ENCODE peak calls at places on chromosome 16, in nine cellular contexts. One of them, this sample, is unnamed.

GRCh38 chr16:27824006-27824405 is 239.5 kb downstream of the GSG1L start:
- DNase-seq in dorsolateral prefrontal cortex: peak; percentile 5
- DNase-seq in stomach: no peak
- DNase-seq in endothelial cell of umbilical vein: no peak
- DNase-seq in AG04450: no peak
- DNase-seq in esophagus squamous epithelium: no peak
- DNase-seq in K562: no peak
- DNase-seq in A549: no peak
- DNase-seq in pancreas: peak; percentile 21
- DNase-seq in this sample: no peak

GRCh38 chr16:84482001-84482891 is 22.2 kb downstream of the MEAK7 start:
- DNase-seq in dorsolateral prefrontal cortex: no peak
- DNase-seq in stomach: peak; percentile 21
- DNase-seq in endothelial cell of umbilical vein: peak; percentile 52
- DNase-seq in AG04450: no peak
- DNase-seq in esophagus squamous epithelium: no peak
- DNase-seq in K562: no peak
- DNase-seq in A549: no peak
- DNase-seq in pancreas: peak; percentile 48
- DNase-seq in this sample: no peak

GRCh38 chr16:86772671-86773338 is 194.5 kb downstream of the FOXL1 start:
- DNase-seq in dorsolateral prefrontal cortex: no peak
- DNase-seq in stomach: no peak
- DNase-seq in endothelial cell of umbilical vein: no peak
- DNase-seq in AG04450: peak; percentile 7
- DNase-seq in esophagus squamous epithelium: no peak
- DNase-seq in K562: no peak
- DNase-seq in A549: no peak
- DNase-seq in pancreas: no peak
- DNase-seq in this sample: peak; percentile 78

GRCh38 chr16:78955206-78955605 is 645.3 kb downstream of the MAF start:
- DNase-seq in dorsolateral prefrontal cortex: no peak
- DNase-seq in stomach: no peak
- DNase-seq in endothelial cell of umbilical vein: no peak
- DNase-seq in AG04450: no peak
- DNase-seq in esophagus squamous epithelium: no peak
- DNase-seq in K562: no peak
- DNase-seq in A549: no peak
- DNase-seq in pancreas: no peak
- DNase-seq in this sample: no peak

GRCh38 chr16:4372578-4373355 is 1.1 kb downstream of the VASN start:
- DNase-seq in dorsolateral prefrontal cortex: no peak
- DNase-seq in stomach: peak; percentile 54
- DNase-seq in endothelial cell of umbilical vein: no peak
- DNase-seq in AG04450: no peak
- DNase-seq in esophagus squamous epithelium: no peak
- DNase-seq in K562: no peak
- DNase-seq in A549: peak; percentile 82
- DNase-seq in pancreas: peak; percentile 53
- DNase-seq in this sample: peak; percentile 57

GRCh38 chr16:28186752-28187151 is 25.0 kb downstream of the XPO6 start:
- DNase-seq in dorsolateral prefrontal cortex: no peak
- DNase-seq in stomach: no peak
- DNase-seq in endothelial cell of umbilical vein: no peak
- DNase-seq in AG04450: no peak
- DNase-seq in esophagus squamous epithelium: no peak
- DNase-seq in K562: no peak
- DNase-seq in A549: no peak
- DNase-seq in pancreas: no peak
- DNase-seq in this sample: no peak

GRCh38 chr16:66274335-66275110 is 92.0 kb upstream of the CDH5 start:
- DNase-seq in dorsolateral prefrontal cortex: no peak
- DNase-seq in stomach: no peak
- DNase-seq in endothelial cell of umbilical vein: peak; percentile 43
- DNase-seq in AG04450: no peak
- DNase-seq in esophagus squamous epithelium: no peak
- DNase-seq in K562: no peak
- DNase-seq in A549: peak; percentile 44
- DNase-seq in pancreas: peak; percentile 31
- DNase-seq in this sample: no peak

GRCh38 chr16:73735018-73735417 is 561.6 kb upstream of the PSMD7 start:
- DNase-seq in dorsolateral prefrontal cortex: no peak
- DNase-seq in stomach: no peak
- DNase-seq in endothelial cell of umbilical vein: no peak
- DNase-seq in AG04450: peak; percentile 37
- DNase-seq in esophagus squamous epithelium: no peak
- DNase-seq in K562: no peak
- DNase-seq in A549: peak; percentile 13
- DNase-seq in pancreas: no peak
- DNase-seq in this sample: peak; percentile 63

GRCh38 chr16:66483689-66484452 is 56.8 kb downstream of the BEAN1 start:
- DNase-seq in dorsolateral prefrontal cortex: peak; percentile 77
- DNase-seq in stomach: peak; percentile 76
- DNase-seq in endothelial cell of umbilical vein: peak; percentile 79
- DNase-seq in AG04450: no peak
- DNase-seq in esophagus squamous epithelium: no peak
- DNase-seq in K562: peak; percentile 90
- DNase-seq in A549: peak; percentile 80
- DNase-seq in pancreas: peak; percentile 92
- DNase-seq in this sample: peak; percentile 53

GRCh38 chr16:70703041-70703834 is 17.4 kb upstream of the MTSS2 start:
- DNase-seq in dorsolateral prefrontal cortex: peak; percentile 91
- DNase-seq in stomach: no peak
- DNase-seq in endothelial cell of umbilical vein: no peak
- DNase-seq in AG04450: peak; percentile 84
- DNase-seq in esophagus squamous epithelium: no peak
- DNase-seq in K562: peak; percentile 38
- DNase-seq in A549: no peak
- DNase-seq in pancreas: no peak
- DNase-seq in this sample: peak; percentile 71
- TF ChIP-seq CTCF in dorsolateral prefrontal cortex: no peak
- TF ChIP-seq CTCF in stomach: no peak
- TF ChIP-seq CTCF in endothelial cell of umbilical vein: no peak
- TF ChIP-seq CTCF in AG04450: peak; percentile 60
- TF ChIP-seq CTCF in esophagus squamous epithelium: peak; percentile 31
- TF ChIP-seq CTCF in K562: peak; percentile 23
- TF ChIP-seq CTCF in A549: no peak
- TF ChIP-seq CTCF in pancreas: no peak
- TF ChIP-seq CTCF in this sample: peak; percentile 73

GRCh38 chr16:50881331-50881830 is 139.5 kb downstream of the CYLD start:
- DNase-seq in dorsolateral prefrontal cortex: no peak
- DNase-seq in stomach: no peak
- DNase-seq in endothelial cell of umbilical vein: no peak
- DNase-seq in AG04450: no peak
- DNase-seq in esophagus squamous epithelium: no peak
- DNase-seq in K562: no peak
- DNase-seq in A549: no peak
- DNase-seq in pancreas: no peak
- DNase-seq in this sample: no peak

GRCh38 chr16:50878966-50879615 is 137.2 kb downstream of the CYLD start:
- DNase-seq in dorsolateral prefrontal cortex: no peak
- DNase-seq in stomach: no peak
- DNase-seq in endothelial cell of umbilical vein: no peak
- DNase-seq in AG04450: no peak
- DNase-seq in esophagus squamous epithelium: no peak
- DNase-seq in K562: peak; percentile 46
- DNase-seq in A549: no peak
- DNase-seq in pancreas: no peak
- DNase-seq in this sample: no peak

GRCh38 chr16:50878536-50878935 is 136.7 kb downstream of the CYLD start:
- DNase-seq in dorsolateral prefrontal cortex: no peak
- DNase-seq in stomach: no peak
- DNase-seq in endothelial cell of umbilical vein: no peak
- DNase-seq in AG04450: no peak
- DNase-seq in esophagus squamous epithelium: no peak
- DNase-seq in K562: no peak
- DNase-seq in A549: no peak
- DNase-seq in pancreas: no peak
- DNase-seq in this sample: no peak

GRCh38 chr16:50880926-50881325 is 139.0 kb downstream of the CYLD start:
- DNase-seq in dorsolateral prefrontal cortex: no peak
- DNase-seq in stomach: no peak
- DNase-seq in endothelial cell of umbilical vein: no peak
- DNase-seq in AG04450: no peak
- DNase-seq in esophagus squamous epithelium: no peak
- DNase-seq in K562: no peak
- DNase-seq in A549: no peak
- DNase-seq in pancreas: no peak
- DNase-seq in this sample: no peak

GRCh38 chr16:50879873-50880695 is 138.2 kb downstream of the CYLD start:
- DNase-seq in dorsolateral prefrontal cortex: peak; percentile 40
- DNase-seq in stomach: no peak
- DNase-seq in endothelial cell of umbilical vein: no peak
- DNase-seq in AG04450: no peak
- DNase-seq in esophagus squamous epithelium: no peak
- DNase-seq in K562: no peak
- DNase-seq in A549: peak; percentile 6
- DNase-seq in pancreas: no peak
- DNase-seq in this sample: no peak
- H3K4me3 ChIP-seq in dorsolateral prefrontal cortex: peak overlapping the region; percentile 28
- H3K4me3 ChIP-seq in stomach: no peak overlapping the region
- H3K4me3 ChIP-seq in endothelial cell of umbilical vein: no peak overlapping the region
- H3K4me3 ChIP-seq in AG04450: no peak overlapping the region
- H3K4me3 ChIP-seq in esophagus squamous epithelium: no peak overlapping the region
- H3K4me3 ChIP-seq in K562: no peak overlapping the region
- H3K4me3 ChIP-seq in A549: no peak overlapping the region
- H3K4me3 ChIP-seq in pancreas: no peak overlapping the region
- H3K4me3 ChIP-seq in this sample: no peak overlapping the region

GRCh38 chr16:89536886-89537548 is 23.5 kb upstream of the RPL13 start:
- DNase-seq in dorsolateral prefrontal cortex: peak; percentile 82
- DNase-seq in stomach: no peak
- DNase-seq in endothelial cell of umbilical vein: no peak
- DNase-seq in AG04450: no peak
- DNase-seq in esophagus squamous epithelium: no peak
- DNase-seq in K562: no peak
- DNase-seq in A549: no peak
- DNase-seq in pancreas: no peak
- DNase-seq in this sample: peak; percentile 14
- H3K27ac ChIP-seq in dorsolateral prefrontal cortex: peak overlapping the region; percentile 88
- H3K27ac ChIP-seq in stomach: no peak overlapping the region
- H3K27ac ChIP-seq in endothelial cell of umbilical vein: no peak overlapping the region
- H3K27ac ChIP-seq in AG04450: no peak overlapping the region
- H3K27ac ChIP-seq in esophagus squamous epithelium: no peak overlapping the region
- H3K27ac ChIP-seq in K562: no peak overlapping the region
- H3K27ac ChIP-seq in A549: no peak overlapping the region
- H3K27ac ChIP-seq in pancreas: no peak overlapping the region
- H3K27ac ChIP-seq in this sample: no peak overlapping the region

GRCh38 chr16:13970708-13971422 is 50.9 kb downstream of the ERCC4 start:
- DNase-seq in dorsolateral prefrontal cortex: no peak
- DNase-seq in stomach: no peak
- DNase-seq in endothelial cell of umbilical vein: no peak
- DNase-seq in AG04450: no peak
- DNase-seq in esophagus squamous epithelium: no peak
- DNase-seq in K562: no peak
- DNase-seq in A549: no peak
- DNase-seq in pancreas: no peak
- DNase-seq in this sample: no peak
- TF ChIP-seq CTCF in dorsolateral prefrontal cortex: no peak
- TF ChIP-seq CTCF in stomach: no peak
- TF ChIP-seq CTCF in endothelial cell of umbilical vein: no peak
- TF ChIP-seq CTCF in AG04450: no peak
- TF ChIP-seq CTCF in esophagus squamous epithelium: no peak
- TF ChIP-seq CTCF in K562: no peak
- TF ChIP-seq CTCF in A549: no peak
- TF ChIP-seq CTCF in pancreas: no peak
- TF ChIP-seq CTCF in this sample: no peak

GRCh38 chr16:17444658-17445057 is 26.1 kb downstream of the XYLT1 start:
- DNase-seq in dorsolateral prefrontal cortex: no peak
- DNase-seq in stomach: no peak
- DNase-seq in endothelial cell of umbilical vein: no peak
- DNase-seq in AG04450: no peak
- DNase-seq in esophagus squamous epithelium: no peak
- DNase-seq in K562: no peak
- DNase-seq in A549: no peak
- DNase-seq in pancreas: no peak
- DNase-seq in this sample: no peak

GRCh38 chr16:17435324-17435723 is 35.4 kb downstream of the XYLT1 start:
- DNase-seq in dorsolateral prefrontal cortex: no peak
- DNase-seq in stomach: no peak
- DNase-seq in endothelial cell of umbilical vein: no peak
- DNase-seq in AG04450: no peak
- DNase-seq in esophagus squamous epithelium: no peak
- DNase-seq in K562: no peak
- DNase-seq in A549: no peak
- DNase-seq in pancreas: no peak
- DNase-seq in this sample: no peak

GRCh38 chr16:17440131-17440530 is 30.6 kb downstream of the XYLT1 start:
- DNase-seq in dorsolateral prefrontal cortex: no peak
- DNase-seq in stomach: no peak
- DNase-seq in endothelial cell of umbilical vein: no peak
- DNase-seq in AG04450: no peak
- DNase-seq in esophagus squamous epithelium: no peak
- DNase-seq in K562: no peak
- DNase-seq in A549: no peak
- DNase-seq in pancreas: no peak
- DNase-seq in this sample: no peak

GRCh38 chr16:17437142-17437720 is 33.5 kb downstream of the XYLT1 start:
- DNase-seq in dorsolateral prefrontal cortex: peak; percentile 50
- DNase-seq in stomach: no peak
- DNase-seq in endothelial cell of umbilical vein: no peak
- DNase-seq in AG04450: no peak
- DNase-seq in esophagus squamous epithelium: no peak
- DNase-seq in K562: no peak
- DNase-seq in A549: no peak
- DNase-seq in pancreas: no peak
- DNase-seq in this sample: no peak

DNA sequence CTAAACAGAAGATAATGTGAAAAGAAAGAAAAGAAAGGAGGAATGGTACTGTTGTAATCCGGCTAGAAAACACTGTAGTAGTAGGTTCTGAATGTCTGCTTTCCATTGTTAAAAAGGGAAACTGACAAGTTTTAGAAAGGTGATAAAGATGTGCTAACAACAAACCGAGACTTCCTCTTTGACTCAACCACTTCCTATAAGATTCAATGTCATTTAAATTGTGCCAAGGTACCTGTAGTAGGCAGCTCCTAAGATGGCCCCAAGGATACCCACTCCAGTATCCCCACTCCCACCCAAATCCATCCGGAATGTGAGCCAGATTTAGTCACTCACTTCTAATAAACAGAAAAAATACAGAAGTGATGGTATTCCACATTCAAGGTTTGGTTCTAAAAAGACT is 31.2 kb downstream of the XYLT1 start:
- DNase-seq in dorsolateral prefrontal cortex: no peak
- DNase-seq in stomach: no peak
- DNase-seq in endothelial cell of umbilical vein: no peak
- DNase-seq in AG04450: no peak
- DNase-seq in esophagus squamous epithelium: no peak
- DNase-seq in K562: no peak
- DNase-seq in A549: no peak
- DNase-seq in pancreas: no peak
- DNase-seq in this sample: no peak
- H3K4me3 ChIP-seq in dorsolateral prefrontal cortex: no peak overlapping the region
- H3K4me3 ChIP-seq in stomach: no peak overlapping the region
- H3K4me3 ChIP-seq in endothelial cell of umbilical vein: no peak overlapping the region
- H3K4me3 ChIP-seq in AG04450: no peak overlapping the region
- H3K4me3 ChIP-seq in esophagus squamous epithelium: no peak overlapping the region
- H3K4me3 ChIP-seq in K562: no peak overlapping the region
- H3K4me3 ChIP-seq in A549: no peak overlapping the region
- H3K4me3 ChIP-seq in pancreas: no peak overlapping the region
- H3K4me3 ChIP-seq in this sample: no peak overlapping the region

This sample was measured in brain microvascular endothelial cell.